ENCODE peak calls at places on chromosomes 2 and 18, in seven cellular contexts. H, B, E, J, V, S and O are unnamed samples.

GRCh38 chr18:75625966-75626365 is 198.5 kb upstream of the SMIM21 start:
- DNase-seq in H (peak; percentile 5), B (no peak), S (no peak), J (no peak), V (no peak), E (no peak), O (no peak)

GRCh38 chr2:97267411-97268074 is 154.6 kb downstream of the ANKRD36 start:
- DNase-seq in E (peak; percentile 21), H (peak; percentile 0), V (no peak), S (no peak), J (no peak), B (no peak), O (peak; percentile 0)

GRCh38 chr2:45653584-45653983 is 2.1 kb downstream of the PRKCE start:
- DNase-seq in B (no peak), E (no peak), S (no peak), H (no peak), V (no peak), J (peak; percentile 33), O (no peak)

GRCh38 chr2:98269830-98270229 is 76.4 kb upstream of the CNGA3 start:
- DNase-seq in E (no peak), V (peak; percentile 15), J (peak; percentile 5), H (peak; percentile 7), S (no peak), B (no peak), O (no peak)

GRCh38 chr2:74481961-74482800 is 617 bp downstream of the CCDC142 start:
- DNase-seq in H (no peak), E (no peak), B (no peak), V (peak; percentile 51), S (no peak), J (peak; percentile 37), O (peak; percentile 60)

GRCh38 chr2:31069926-31070325 is 68.3 kb downstream of the GALNT14 start:
- DNase-seq in J (no peak), H (no peak), V (no peak), B (no peak), S (no peak), E (no peak), O (no peak)

GRCh38 chr2:170362895-170363582 is 185.1 kb downstream of the MYO3B start:
- DNase-seq in B (no peak), H (no peak), S (no peak), E (no peak), J (peak; percentile 90), V (no peak), O (peak; percentile 37)

GRCh38 chr18:80213173-80213572 is 34.1 kb downstream of the PARD6G start:
- DNase-seq in V (no peak), E (no peak), B (no peak), S (no peak), H (no peak), J (peak; percentile 10), O (no peak)

GRCh38 chr18:60372141-60372540 is 434 bp downstream of the MC4R start:
- DNase-seq in B (peak; percentile 9), E (no peak), H (no peak), S (no peak), J (no peak), V (peak; percentile 5), O (no peak)

GRCh38 chr2:98867539-98868309 is 68.3 kb downstream of the CRACDL start:
- DNase-seq in S (no peak), H (peak; percentile 33), B (no peak), V (no peak), E (no peak), J (no peak), O (no peak)

GRCh38 chr18:54169710-54170403 is 54.6 kb downstream of the MBD2 start:
- DNase-seq in J (no peak), S (no peak), H (no peak), V (no peak), B (no peak), E (no peak), O (no peak)

GRCh38 chr2:12602661-12603060 is 114.1 kb upstream of the TRIB2 start:
- DNase-seq in J (no peak), E (no peak), S (no peak), V (no peak), B (no peak), H (peak; percentile 32), O (no peak)

GRCh38 chr18:11989966-11990380 is 8.7 kb downstream of the IMPA2 start:
- DNase-seq in H (no peak), S (no peak), B (no peak), E (no peak), J (no peak), V (peak; percentile 42), O (no peak)

GRCh38 chr2:71481111-71481510 is 27.8 kb downstream of the DYSF start:
- DNase-seq in V (no peak), J (no peak), H (no peak), E (no peak), S (no peak), B (no peak), O (no peak)

GRCh38 chr18:76354348-76354747 is 140.7 kb downstream of the ZNF516 start:
- DNase-seq in E (no peak), V (no peak), B (no peak), S (no peak), J (peak; percentile 33), H (peak; percentile 72), O (no peak)

GRCh38 chr2:38438133-38438532 is 61.1 kb upstream of the ATL2 start:
- DNase-seq in E (no peak), S (no peak), J (no peak), B (no peak), V (no peak), H (no peak), O (no peak)

GRCh38 chr18:79933765-79934164 is 17.7 kb downstream of the SLC66A2 start:
- DNase-seq in H (no peak), B (no peak), S (no peak), J (peak; percentile 82), V (peak; percentile 69), E (peak; percentile 64), O (peak; percentile 89)

GRCh38 chr2:239716009-239716408 is 309.1 kb downstream of the NDUFA10 start:
- DNase-seq in B (no peak), E (no peak), S (no peak), V (no peak), H (no peak), J (no peak), O (no peak)

GRCh38 chr2:2170189-2170588 is 160.9 kb downstream of the MYT1L start:
- DNase-seq in V (no peak), H (no peak), S (no peak), B (no peak), J (no peak), E (no peak), O (no peak)

DNA sequence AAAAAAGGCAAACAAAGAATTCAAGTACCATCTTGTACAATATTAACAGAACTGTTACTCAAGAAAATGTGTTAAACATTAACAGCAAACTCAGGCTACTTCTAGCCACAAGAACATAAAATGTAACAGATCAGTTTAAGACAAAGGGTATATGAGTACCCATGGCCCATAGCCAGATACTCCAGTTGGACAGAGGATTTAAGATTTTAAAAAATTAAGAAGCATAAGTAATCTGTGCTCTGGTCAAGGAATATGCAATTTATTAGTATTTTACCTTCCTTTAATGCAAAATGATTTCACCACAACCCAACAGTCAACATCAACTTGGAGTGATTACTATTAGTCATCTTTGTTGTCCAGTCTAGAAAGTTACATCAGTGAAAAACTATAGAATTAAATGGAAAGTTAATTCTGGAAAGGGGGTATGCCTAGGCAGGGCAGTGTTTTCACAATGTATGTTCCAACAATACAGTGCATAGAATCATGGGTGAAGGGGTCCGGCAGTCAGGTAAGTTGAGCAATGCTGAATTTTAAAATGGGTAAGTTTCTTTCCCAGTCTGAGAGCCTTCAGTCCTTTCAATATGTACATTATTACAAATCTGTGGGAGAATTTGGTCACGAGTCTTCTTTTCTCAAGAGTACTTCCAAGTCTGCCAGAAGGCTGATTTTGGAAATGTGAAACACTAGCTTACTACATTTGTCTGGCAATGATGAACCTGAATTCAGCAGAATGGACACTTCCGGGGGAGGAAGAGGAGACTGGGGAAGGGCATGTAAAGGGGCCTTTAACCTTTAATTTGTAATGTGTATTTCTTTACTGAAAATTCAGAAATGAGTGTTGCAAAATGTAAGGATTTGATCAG is 34.5 kb downstream of the SFT2D3 start:
- DNase-seq in S (no peak), V (no peak), B (no peak), J (no peak), H (no peak), E (no peak), O (no peak)
- H2AK5ac ChIP-seq in S (no peak overlapping the region), V (no peak overlapping the region), B (no peak overlapping the region), J (peak overlapping the region; percentile 91), H (no peak overlapping the region), E (no peak overlapping the region), O (no peak overlapping the region)

DNA sequence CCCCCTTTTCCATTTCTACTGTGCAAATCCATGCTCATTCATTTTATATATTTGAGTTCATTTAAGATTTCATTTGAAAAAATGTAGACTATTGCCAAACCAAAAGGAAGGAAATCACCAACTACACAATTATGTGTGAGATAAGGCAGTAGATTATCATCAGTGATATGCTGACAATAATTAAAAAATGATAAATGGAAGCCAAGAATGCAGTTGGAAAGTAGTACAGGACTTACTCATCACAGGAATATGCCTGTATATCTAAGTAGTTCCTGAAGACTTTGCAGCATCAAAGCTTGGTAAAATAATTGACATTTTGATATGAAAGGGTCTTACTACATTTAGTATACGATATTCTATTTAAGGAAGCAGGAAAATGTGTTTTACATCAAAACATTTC is 166.1 kb upstream of the OTX1 start:
- DNase-seq in V (no peak), B (no peak), E (no peak), S (no peak), J (no peak), H (peak; percentile 30), O (peak; percentile 88)
- H2AK5ac ChIP-seq in V (no peak overlapping the region), B (no peak overlapping the region), E (no peak overlapping the region), S (no peak overlapping the region), J (no peak overlapping the region), H (no peak overlapping the region), O (no peak overlapping the region)

GRCh38 chr2:163670929-163671328 is 64.9 kb downstream of the FIGN start:
- DNase-seq in V (no peak), H (no peak), B (no peak), S (no peak), E (no peak), J (no peak), O (no peak)

GRCh38 chr2:163673522-163673921 is 62.3 kb downstream of the FIGN start:
- DNase-seq in S (no peak), V (no peak), H (no peak), J (no peak), B (no peak), E (no peak), O (no peak)

DNA sequence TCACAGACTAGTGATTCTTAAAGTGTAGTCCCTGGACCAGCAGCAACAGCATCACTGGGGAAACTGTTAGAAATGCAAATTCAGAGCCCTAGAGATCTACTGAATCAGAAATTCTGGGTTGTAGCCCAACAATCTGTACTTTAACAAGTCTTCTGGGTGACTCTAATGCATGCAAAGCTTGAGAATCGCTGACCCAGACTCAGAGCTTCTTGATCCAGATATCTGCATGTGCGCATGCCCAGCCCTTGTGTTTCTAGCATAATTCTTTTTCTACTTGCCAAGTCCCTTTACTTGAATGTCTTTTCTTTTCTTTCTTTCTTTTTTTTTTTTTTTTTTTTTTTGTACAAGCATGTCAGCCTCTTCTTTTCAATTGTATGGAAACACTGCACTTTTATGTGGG is 60.4 kb downstream of the FIGN start:
- DNase-seq in B (no peak), H (no peak), J (no peak), S (no peak), E (no peak), V (no peak), O (no peak)
- H2AK5ac ChIP-seq in B (no peak overlapping the region), H (no peak overlapping the region), J (no peak overlapping the region), S (no peak overlapping the region), E (no peak overlapping the region), V (no peak overlapping the region), O (no peak overlapping the region)

DNA sequence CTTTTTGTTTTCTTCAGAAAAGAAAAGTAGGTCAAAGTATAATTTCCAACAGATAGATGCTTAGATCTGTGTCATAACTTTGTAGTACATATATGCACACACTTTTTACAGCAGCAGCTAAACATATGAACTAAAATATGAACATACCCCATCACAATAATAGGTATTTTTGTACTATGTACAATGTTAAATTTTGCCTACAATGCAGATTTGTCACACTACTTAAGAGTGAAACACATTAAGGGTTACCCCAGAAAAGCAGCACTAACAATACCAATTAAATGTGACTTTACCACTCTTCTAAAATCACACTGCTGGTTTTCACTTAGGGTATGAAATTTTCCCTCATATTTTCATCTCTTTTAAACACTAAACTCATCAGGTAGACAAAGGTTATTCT is 22.9 kb downstream of the HEATR5B start:
- DNase-seq in B (no peak), S (no peak), H (no peak), V (no peak), E (no peak), J (no peak), O (no peak)
- H2AK5ac ChIP-seq in B (no peak overlapping the region), S (no peak overlapping the region), H (no peak overlapping the region), V (no peak overlapping the region), E (no peak overlapping the region), J (no peak overlapping the region), O (no peak overlapping the region)